ENCODE peak calls at places on chromosomes 4 and X, in eight cellular contexts. F is Calu3, G is cardiac fibroblast, M is K562, H is lower leg skin, E is fibroblast of pulmonary artery, Y is tibial nerve, S is AG10803. C is an unnamed sample.

GRCh38 chrX:106284431-106285025 is 116.4 kb downstream of the PWWP3B start:
- DNase-seq in F (no peak), G (no peak), M (no peak), H (no peak), E (no peak), Y (no peak), S (no peak), C (no peak)

GRCh38 chr4:161817822-161818412 is 345.9 kb downstream of the FSTL5 start:
- DNase-seq in F (no peak), G (no peak), M (peak; percentile 6), H (no peak), E (no peak), Y (no peak), S (no peak), C (no peak)

GRCh38 chrX:48538641-48539344 is 721 bp upstream of the TBC1D25 start:
- DNase-seq in F (no peak), G (no peak), M (no peak), H (no peak), E (no peak), Y (no peak), S (no peak), C (no peak)

GRCh38 chr4:150990993-150991392 is 24.1 kb downstream of the LRBA start:
- DNase-seq in F (no peak), G (no peak), M (no peak), H (no peak), E (no peak), Y (no peak), S (no peak), C (no peak)

GRCh38 chr4:139550724-139551429 is 5.1 kb downstream of the SETD7 start:
- DNase-seq in F (no peak), G (peak; percentile 71), M (no peak), H (no peak), E (peak; percentile 51), Y (no peak), S (no peak), C (peak; percentile 44)

GRCh38 chr4:184361443-184361842 is 112.9 kb downstream of the IRF2 start:
- DNase-seq in F (no peak), G (peak; percentile 80), M (no peak), H (no peak), E (peak; percentile 80), Y (peak; percentile 42), S (peak; percentile 60), C (no peak)

GRCh38 chrX:16946971-16947562 is 609 bp downstream of the REPS2 start:
- DNase-seq in F (peak; percentile 14), G (no peak), M (no peak), H (peak; percentile 13), E (no peak), Y (no peak), S (no peak), C (peak; percentile 19)

GRCh38 chr4:175530655-175531054 is 281.4 kb downstream of the GPM6A start:
- DNase-seq in F (no peak), G (no peak), M (no peak), H (no peak), E (no peak), Y (no peak), S (peak; percentile 25), C (no peak)

GRCh38 chr4:90960433-90960832 is 833.2 kb downstream of the CCSER1 start:
- DNase-seq in F (no peak), G (no peak), M (no peak), H (no peak), E (no peak), Y (no peak), S (no peak), C (no peak)

GRCh38 chrX:54423161-54423888 is 16.9 kb upstream of the TSR2 start:
- DNase-seq in F (no peak), G (no peak), M (peak; percentile 27), H (no peak), E (peak; percentile 10), Y (no peak), S (no peak), C (peak; percentile 10)

GRCh38 chr4:170623899-170624298 is 534.1 kb upstream of the AADAT start:
- DNase-seq in F (no peak), G (no peak), M (no peak), H (no peak), E (no peak), Y (no peak), S (no peak), C (no peak)

GRCh38 chrX:42276982-42277690 is 353.8 kb upstream of the CASK start:
- DNase-seq in F (no peak), G (no peak), M (no peak), H (no peak), E (no peak), Y (no peak), S (no peak), C (no peak)

GRCh38 chrX:10636337-10636736 is 16.0 kb upstream of the MID1 start:
- DNase-seq in F (peak; percentile 56), G (peak; percentile 76), M (peak; percentile 14), H (peak; percentile 22), E (peak; percentile 79), Y (peak; percentile 30), S (peak; percentile 59), C (peak; percentile 78)

GRCh38 chrX:19514791-19515614 is at the start of gene MAP3K15:
- DNase-seq in F (peak; percentile 69), G (peak; percentile 2), M (peak; percentile 7), H (no peak), E (no peak), Y (no peak), S (peak; percentile 1), C (peak; percentile 8)

GRCh38 chrX:111652719-111653118 is 28.3 kb upstream of the ALG13 start:
- DNase-seq in F (no peak), G (no peak), M (peak; percentile 9), H (no peak), E (peak; percentile 1), Y (no peak), S (no peak), C (peak; percentile 25)

GRCh38 chrX:24720036-24720435 is 26.3 kb downstream of the POLA1 start:
- DNase-seq in F (no peak), G (no peak), M (no peak), H (no peak), E (no peak), Y (no peak), S (no peak), C (no peak)

GRCh38 chrX:134669378-134670098 is 11.3 kb upstream of the PLAC1 start:
- DNase-seq in F (no peak), G (peak; percentile 89), M (no peak), H (peak; percentile 15), E (peak; percentile 90), Y (no peak), S (peak; percentile 95), C (peak; percentile 90)

GRCh38 chrX:68754406-68754805 is 74.4 kb upstream of the EFNB1 start:
- DNase-seq in F (no peak), G (no peak), M (no peak), H (no peak), E (no peak), Y (no peak), S (no peak), C (no peak)

GRCh38 chr4:169626328-169627282 is 6.2 kb downstream of the CLCN3 start:
- DNase-seq in F (no peak), G (no peak), M (peak; percentile 86), H (no peak), E (no peak), Y (no peak), S (no peak), C (peak; percentile 18)

GRCh38 chrX:131729295-131729694 is 185.4 kb downstream of the OR13H1 start:
- DNase-seq in F (no peak), G (no peak), M (no peak), H (no peak), E (no peak), Y (no peak), S (no peak), C (no peak)

GRCh38 chr4:4575284-4576211 is 33.7 kb upstream of the STX18 start:
- DNase-seq in F (peak; percentile 46), G (peak; percentile 53), M (peak; percentile 77), H (no peak), E (peak; percentile 50), Y (peak; percentile 13), S (peak; percentile 62), C (peak; percentile 88)

GRCh38 chr4:67103001-67103737 is 442.1 kb downstream of the CENPC start:
- DNase-seq in F (no peak), G (no peak), M (no peak), H (no peak), E (no peak), Y (no peak), S (no peak), C (no peak)
- TF ChIP-seq CTCF in F (no peak), G (no peak), M (no peak), H (no peak), E (no peak), Y (no peak), S (no peak), C (no peak)

GRCh38 chrX:56281789-56282188 is 49.6 kb downstream of the KLF8 start:
- DNase-seq in F (peak; percentile 11), G (peak; percentile 31), M (peak; percentile 14), H (no peak), E (peak; percentile 40), Y (no peak), S (peak; percentile 13), C (peak; percentile 2)
- TF ChIP-seq CTCF in F (no peak), G (no peak), M (peak; percentile 17), H (no peak), E (peak; percentile 16), Y (no peak), S (peak; percentile 47), C (peak; percentile 17)

DNA sequence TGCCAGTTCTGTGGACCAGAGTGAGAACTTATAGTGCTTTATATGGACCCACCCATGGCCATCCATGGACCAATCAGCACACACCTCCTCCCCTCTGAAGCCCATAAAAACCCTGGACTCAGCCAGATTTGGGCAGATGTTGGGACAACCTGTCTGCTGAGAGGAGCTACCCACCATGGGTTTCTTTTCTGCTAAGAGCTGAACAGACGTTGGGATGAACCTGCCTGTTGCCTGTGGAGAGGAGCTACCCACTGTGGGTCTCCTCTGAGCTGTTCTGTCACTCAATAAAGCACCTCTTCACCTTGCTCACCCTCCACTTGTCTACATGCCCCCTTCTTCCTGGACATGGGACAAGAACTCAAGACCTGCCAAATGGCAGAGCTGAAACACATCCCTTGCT is 9.0 kb upstream of the HSD17B11 start:
- DNase-seq in F (no peak), G (no peak), M (no peak), H (no peak), E (no peak), Y (no peak), S (no peak), C (no peak)
- TF ChIP-seq CTCF in F (no peak), G (no peak), M (no peak), H (no peak), E (no peak), Y (no peak), S (no peak), C (no peak)

DNA sequence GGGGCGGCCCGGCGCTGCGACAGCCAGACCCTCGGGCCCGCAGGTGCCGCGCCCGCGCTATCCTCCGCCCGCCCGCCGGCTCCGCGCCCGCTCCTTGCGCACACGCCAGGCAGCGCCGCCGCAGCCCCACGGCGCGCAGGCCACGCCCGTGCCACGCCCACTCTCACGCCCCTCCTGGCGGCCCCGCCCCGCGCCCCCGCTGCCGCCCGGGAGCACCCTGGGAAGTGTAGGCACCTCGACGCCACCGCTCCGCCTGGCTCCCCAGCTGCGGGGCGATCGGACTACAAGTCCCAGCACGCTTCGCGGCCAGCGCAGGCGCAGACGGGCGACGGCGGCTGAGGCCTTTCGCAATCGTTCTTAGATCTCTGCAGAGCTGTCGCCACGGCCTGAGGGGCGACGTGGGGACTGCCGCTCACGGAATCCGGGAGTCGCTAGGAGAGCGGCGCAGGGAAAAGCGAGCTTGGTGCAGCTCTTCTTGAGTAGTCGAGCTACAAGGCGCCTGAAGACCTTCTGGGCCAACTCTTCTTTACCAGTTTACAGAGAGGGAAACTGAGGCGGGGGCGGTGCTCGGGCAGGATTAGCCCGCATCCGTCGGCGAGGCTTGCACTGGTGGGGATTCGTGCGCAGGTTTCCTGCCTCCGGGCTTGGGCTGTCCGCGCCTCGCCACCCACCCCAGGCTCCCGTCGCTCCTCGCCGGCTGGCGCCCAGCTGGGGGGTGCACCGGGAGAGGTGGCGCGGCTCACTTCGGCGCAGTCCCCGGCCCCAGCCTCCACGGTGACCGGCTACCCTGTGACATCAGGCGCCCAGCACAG is at the start of gene ABLIM2:
- DNase-seq in F (peak; percentile 96), G (peak; percentile 99), M (peak; percentile 97), H (peak; percentile 97), E (peak; percentile 98), Y (peak; percentile 94), S (peak; percentile 97), C (peak; percentile 99)
- TF ChIP-seq CTCF in F (no peak), G (no peak), M (no peak), H (no peak), E (no peak), Y (no peak), S (no peak), C (no peak)